ENCODE peak calls at places on chromosome 13, in eight cellular contexts. U, Q, Z, N, W, T, X and E are unnamed samples.

GRCh38 chr13:102394158-102395053 is 7.4 kb downstream of the FGF14 start:
- DNase-seq in U (peak), Q (peak), Z (peak), N (no peak), W (no peak), T (no peak), X (peak), E (peak)

GRCh38 chr13:44622259-44622658 is 46.1 kb upstream of the TSC22D1 start:
- DNase-seq in U (no peak), Q (no peak), Z (no peak), N (no peak), W (no peak), T (no peak), X (no peak), E (peak)

GRCh38 chr13:27401210-27401609 is 23.2 kb upstream of the GTF3A start:
- DNase-seq in U (no peak), Q (peak), Z (no peak), N (peak), W (no peak), T (no peak), X (no peak), E (peak)

GRCh38 chr13:40233731-40234195 is 432.7 kb downstream of the FOXO1 start:
- DNase-seq in U (no peak), Q (no peak), Z (no peak), N (no peak), W (no peak), T (no peak), X (no peak), E (no peak)

GRCh38 chr13:112770504-112770903 is 80.7 kb downstream of the ATP11A start:
- DNase-seq in U (no peak), Q (no peak), Z (no peak), N (no peak), W (no peak), T (no peak), X (no peak), E (no peak)

GRCh38 chr13:85469320-85469719 is 329.9 kb downstream of the SLITRK6 start:
- DNase-seq in U (no peak), Q (no peak), Z (no peak), N (no peak), W (no peak), T (no peak), X (no peak), E (no peak)

GRCh38 chr13:40644838-40645620 is 21.4 kb downstream of the FOXO1 start:
- DNase-seq in U (peak), Q (peak), Z (peak), N (no peak), W (peak), T (no peak), X (no peak), E (peak)

GRCh38 chr13:51303882-51304281 is 35.6 kb upstream of the SERPINE3 start:
- DNase-seq in U (no peak), Q (no peak), Z (no peak), N (no peak), W (no peak), T (no peak), X (no peak), E (no peak)

GRCh38 chr13:23707674-23708073 is 137.5 kb downstream of the TNFRSF19 start:
- DNase-seq in U (no peak), Q (no peak), Z (peak), N (peak), W (no peak), T (peak), X (no peak), E (peak)

GRCh38 chr13:30037306-30037705 is 186.9 kb upstream of the UBL3 start:
- DNase-seq in U (peak), Q (no peak), Z (no peak), N (no peak), W (no peak), T (no peak), X (peak), E (no peak)

GRCh38 chr13:42333613-42334328 is 61.8 kb downstream of the AKAP11 start:
- DNase-seq in U (peak), Q (peak), Z (peak), N (peak), W (peak), T (no peak), X (peak), E (peak)

GRCh38 chr13:114148521-114148855 is 16.1 kb upstream of the RASA3 start:
- DNase-seq in U (no peak), Q (no peak), Z (peak), N (no peak), W (no peak), T (no peak), X (no peak), E (no peak)

GRCh38 chr13:80047406-80047805 is 293.5 kb downstream of the SPRY2 start:
- DNase-seq in U (no peak), Q (no peak), Z (no peak), N (peak), W (no peak), T (no peak), X (no peak), E (peak)

GRCh38 chr13:113989585-113990300 is 15.9 kb upstream of the C13orf46 start:
- DNase-seq in U (no peak), Q (no peak), Z (no peak), N (no peak), W (no peak), T (no peak), X (no peak), E (no peak)

GRCh38 chr13:84362777-84363176 is 480.5 kb upstream of the SLITRK1 start:
- DNase-seq in U (no peak), Q (no peak), Z (no peak), N (no peak), W (no peak), T (no peak), X (peak), E (peak)

GRCh38 chr13:109586509-109587346 is 199.7 kb downstream of the IRS2 start:
- DNase-seq in U (no peak), Q (peak), Z (no peak), N (no peak), W (no peak), T (no peak), X (peak), E (no peak)

GRCh38 chr13:73708393-73708985 is 425.7 kb downstream of the KLF12 start:
- DNase-seq in U (peak), Q (peak), Z (peak), N (peak), W (peak), T (peak), X (peak), E (peak)

GRCh38 chr13:32165791-32166190 is 134.2 kb downstream of the FRY start:
- DNase-seq in U (no peak), Q (no peak), Z (no peak), N (no peak), W (no peak), T (no peak), X (no peak), E (no peak)

GRCh38 chr13:60111726-60112125 is 52.0 kb downstream of the DIAPH3 start:
- DNase-seq in U (no peak), Q (no peak), Z (no peak), N (no peak), W (no peak), T (no peak), X (no peak), E (peak)

GRCh38 chr13:98239156-98240076 is 62.3 kb upstream of the RNF113B start:
- DNase-seq in U (no peak), Q (peak), Z (no peak), N (no peak), W (no peak), T (no peak), X (peak), E (no peak)

GRCh38 chr13:60397693-60398437 is 845 bp downstream of the TDRD3 start:
- DNase-seq in U (peak), Q (peak), Z (peak), N (peak), W (peak), T (no peak), X (peak), E (peak)

DNA sequence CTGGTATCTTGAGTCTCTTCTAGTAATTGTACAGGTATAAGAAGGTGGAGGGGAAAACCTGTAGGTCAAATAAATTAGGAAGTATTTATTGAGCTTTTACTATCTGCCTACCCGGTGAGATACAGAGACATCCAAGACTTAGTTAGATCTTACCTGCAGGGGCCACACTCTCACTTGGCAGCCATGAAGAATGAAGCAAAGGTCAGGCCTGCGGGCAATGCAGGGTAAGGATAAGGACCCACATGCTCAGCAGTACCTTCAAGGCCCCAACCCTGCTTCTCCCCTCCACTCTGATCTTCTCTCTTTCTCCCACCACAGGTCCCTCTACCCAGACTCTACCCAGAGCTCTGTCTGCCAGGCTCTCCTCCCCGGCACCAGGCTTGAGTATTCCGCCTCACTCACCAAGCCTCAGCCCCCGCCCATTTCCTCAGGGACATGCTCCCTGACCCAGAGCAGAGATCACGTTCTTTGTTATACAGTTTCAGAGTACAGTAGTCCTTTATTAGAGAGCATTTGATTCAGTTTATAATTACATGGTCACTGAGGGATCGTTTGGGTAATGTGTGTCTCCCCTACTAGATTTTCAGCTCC is 18.9 kb upstream of the CLDN10 start:
- DNase-seq in U (peak), Q (no peak), Z (no peak), N (no peak), W (no peak), T (no peak), X (peak), E (no peak)
- TF ChIP-seq EZH2phosphoT487 in U (no peak), Q (no peak), Z (no peak), N (no peak), W (no peak), T (no peak), X (no peak), E (no peak)

GRCh38 chr13:34939771-34940170 is 2.3 kb upstream of the NBEA start:
- DNase-seq in U (no peak), Q (no peak), Z (no peak), N (no peak), W (no peak), T (no peak), X (no peak), E (no peak)

GRCh38 chr13:34941436-34941834 is 635 bp upstream of the NBEA start:
- DNase-seq in U (no peak), Q (no peak), Z (peak), N (no peak), W (peak), T (no peak), X (no peak), E (peak)

GRCh38 chr13:34942732-34943674 is 933 bp downstream of the NBEA start:
- DNase-seq in U (peak), Q (peak), Z (peak), N (peak), W (peak), T (no peak), X (peak), E (peak)

GRCh38 chr13:34941835-34942731 is at the start of gene NBEA:
- DNase-seq in U (peak), Q (peak), Z (peak), N (peak), W (peak), T (peak), X (peak), E (peak)

DNA sequence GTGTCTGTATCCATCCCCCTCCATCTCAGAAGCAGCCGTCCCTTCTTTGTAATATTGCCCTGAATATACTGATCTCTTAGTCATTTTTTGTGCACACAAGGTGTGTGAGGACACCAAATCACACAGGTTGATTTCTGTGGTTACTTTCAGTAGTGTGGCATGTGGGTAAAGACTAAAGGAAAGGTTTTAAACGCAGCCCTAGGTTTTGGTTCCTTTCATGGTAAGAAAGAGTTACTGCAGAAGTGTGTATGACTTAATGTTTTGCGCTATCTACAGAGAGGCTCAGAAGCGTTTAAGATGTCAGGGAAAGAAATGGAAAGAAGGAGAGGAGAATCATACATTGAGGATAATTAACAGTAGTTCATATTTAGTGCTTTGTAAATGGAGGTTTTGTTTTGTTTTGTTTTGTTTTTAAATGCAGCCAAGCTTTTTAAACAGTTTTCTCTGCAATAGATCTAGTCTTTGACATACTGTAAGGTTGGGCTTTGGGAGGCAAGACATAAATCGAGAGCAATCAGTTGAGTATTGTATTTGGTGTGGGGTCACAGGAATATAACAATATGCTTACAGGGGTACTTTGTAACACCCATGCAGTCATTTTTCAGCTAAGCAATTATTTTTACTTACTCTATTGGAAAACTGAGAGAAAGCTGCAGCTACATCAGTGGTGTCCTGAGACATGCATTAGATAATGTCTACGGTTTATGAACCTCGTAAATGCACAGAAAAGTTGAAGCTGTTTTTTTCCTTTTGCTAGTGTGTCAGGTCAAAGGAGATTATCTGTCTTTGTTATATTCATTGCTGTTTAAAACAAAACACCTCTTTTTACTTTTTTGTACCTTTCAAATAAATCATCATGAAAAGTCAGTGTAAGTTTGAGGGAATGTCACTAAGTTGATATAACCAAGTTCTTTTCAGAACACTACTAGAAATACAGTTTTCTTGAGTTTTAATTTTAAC is 1.9 kb downstream of the NBEA start:
- DNase-seq in U (no peak), Q (no peak), Z (peak), N (peak), W (peak), T (no peak), X (no peak), E (no peak)
- H2AFZ ChIP-seq in U (no peak), Q (peak), Z (no peak), N (peak), W (peak), T (no peak), X (no peak), E (peak)

GRCh38 chr13:47268270-47268669 is 371.4 kb upstream of the HTR2A start:
- DNase-seq in U (no peak), Q (no peak), Z (no peak), N (no peak), W (no peak), T (no peak), X (no peak), E (no peak)
- TF ChIP-seq EZH2phosphoT487 in U (no peak), Q (no peak), Z (no peak), N (no peak), W (no peak), T (no peak), X (no peak), E (no peak)

GRCh38 chr13:49833402-49833801 is 40.9 kb upstream of the KPNA3 start:
- DNase-seq in U (no peak), Q (no peak), Z (no peak), N (no peak), W (no peak), T (no peak), X (no peak), E (no peak)
- H2AFZ ChIP-seq in U (no peak), Q (no peak), Z (no peak), N (no peak), W (no peak), T (no peak), X (no peak), E (no peak)

DNA sequence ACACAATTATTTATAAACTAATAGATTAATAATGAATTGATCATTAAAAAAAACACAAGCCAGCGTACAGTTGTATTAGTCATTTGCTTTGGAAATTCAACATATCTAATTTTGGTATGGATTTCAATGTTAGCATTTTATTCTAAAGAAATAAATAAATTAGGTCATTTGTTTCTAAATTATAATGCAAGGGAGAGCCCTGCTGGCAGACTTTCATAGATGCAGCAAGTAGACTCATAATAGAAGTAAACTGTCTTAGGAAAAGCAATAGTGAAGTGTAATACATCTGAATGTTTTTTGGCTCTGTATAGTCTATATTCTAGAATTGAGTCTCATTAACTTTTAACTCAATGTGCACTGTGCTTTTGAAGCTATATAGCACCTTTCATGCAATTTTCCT is 982.4 kb upstream of the MIR17HG start:
- DNase-seq in U (no peak), Q (peak), Z (no peak), N (no peak), W (no peak), T (no peak), X (no peak), E (peak)
- TF ChIP-seq EZH2phosphoT487 in U (no peak), Q (no peak), Z (no peak), N (no peak), W (no peak), T (no peak), X (no peak), E (no peak)